ENCODE peak calls at places on chromosomes 13 and 19, in nine cellular contexts. B is WTC11; J is lower lobe of right lung; C is thoracic aorta; N is NCI-H2029; W is GM23338; L is HepG2; F is stimulated activated CD4-positive, alpha-beta T cell treated with anti-CD3 and anti-CD28 coated beads, Interleukin-2, amount 100 ng/mL, for 48 hours; K is activated effector memory CD4-positive, alpha-beta T cell treated with Interleukin-2 at 50 U/mL for 16 hours. A is an unnamed sample.

GRCh38 chr19:13401388-13401787 is 104.9 kb downstream of the CACNA1A start:
- DNase-seq in N (peak), F (no peak), J (no peak), L (peak), B (no peak), K (no peak), C (no peak), W (peak), A (peak)

GRCh38 chr13:34011552-34012085 is 193.7 kb downstream of the RFC3 start:
- DNase-seq in B (no peak), N (no peak), W (no peak), L (peak), J (no peak), K (no peak), C (no peak), F (no peak), A (no peak)

GRCh38 chr19:29528350-29528945 is 2.7 kb downstream of the VSTM2B start:
- DNase-seq in F (peak), B (peak), W (peak), C (no peak), J (no peak), L (peak), N (no peak), K (peak), A (no peak)

GRCh38 chr13:112857914-112858490 is 111.0 kb upstream of the MCF2L start:
- DNase-seq in J (no peak), N (no peak), B (no peak), F (no peak), W (no peak), C (no peak), K (no peak), L (no peak), A (no peak)

GRCh38 chr13:99723847-99724246 is 222.6 kb downstream of the TM9SF2 start:
- DNase-seq in J (no peak), F (no peak), K (no peak), L (no peak), N (no peak), W (no peak), C (no peak), B (no peak), A (no peak)

GRCh38 chr13:51900471-51900870 is 38.7 kb downstream of the CCDC70 start:
- DNase-seq in B (no peak), F (no peak), N (no peak), C (no peak), J (no peak), K (no peak), W (no peak), L (no peak), A (no peak)

GRCh38 chr19:43755256-43755801 is 567 bp upstream of the SMG9 start:
- DNase-seq in W (peak), F (peak), J (peak), L (no peak), K (peak), C (no peak), N (peak), B (peak), A (peak)

GRCh38 chr19:5340637-5341447 is at the start of gene PTPRS:
- DNase-seq in L (peak), W (peak), J (peak), K (peak), B (peak), C (no peak), N (peak), F (peak), A (peak)

GRCh38 chr13:99686944-99687382 is 185.7 kb downstream of the TM9SF2 start:
- DNase-seq in K (no peak), C (no peak), N (no peak), W (peak), L (no peak), B (peak), F (no peak), J (no peak), A (no peak)

GRCh38 chr13:52846567-52847321 is 1.7 kb downstream of the PCDH8 start:
- DNase-seq in L (no peak), J (peak), K (no peak), N (no peak), F (no peak), C (no peak), B (peak), W (peak), A (no peak)

GRCh38 chr13:35210234-35210633 is 266.3 kb downstream of the MAB21L1 start:
- DNase-seq in F (no peak), W (no peak), B (no peak), N (no peak), K (no peak), C (no peak), L (no peak), J (no peak), A (peak)

GRCh38 chr13:45875951-45876350 is 24.4 kb upstream of the SIAH3 start:
- DNase-seq in L (no peak), C (no peak), B (no peak), N (no peak), K (no peak), W (no peak), F (no peak), J (no peak), A (peak)

GRCh38 chr19:38004100-38004504 is 97.1 kb downstream of the SIPA1L3 start:
- DNase-seq in N (no peak), L (no peak), C (no peak), K (no peak), W (no peak), B (no peak), J (no peak), F (no peak), A (no peak)

GRCh38 chr13:95185311-95185710 is 115.9 kb downstream of the ABCC4 start:
- DNase-seq in B (no peak), W (no peak), J (no peak), K (no peak), F (no peak), C (no peak), N (no peak), L (no peak), A (peak)

GRCh38 chr19:2702170-2703076 is at the start of gene GNG7:
- DNase-seq in F (peak), C (peak), J (peak), L (peak), K (peak), N (peak), B (peak), W (peak), A (peak)

GRCh38 chr19:16382775-16383543 is 58.3 kb downstream of the KLF2 start:
- DNase-seq in F (peak), J (peak), B (peak), L (peak), C (peak), K (peak), N (peak), W (peak), A (peak)

GRCh38 chr19:58395220-58395978 is at the start of gene RNF225:
- DNase-seq in J (no peak), C (no peak), B (peak), F (no peak), W (peak), L (no peak), K (no peak), N (no peak), A (no peak)

GRCh38 chr13:44843403-44843802 is 145.9 kb downstream of the NUFIP1 start:
- DNase-seq in J (no peak), W (no peak), B (no peak), C (no peak), N (no peak), F (no peak), L (no peak), K (no peak), A (no peak)

GRCh38 chr19:18848860-18849661 is 17.3 kb downstream of the UPF1 start:
- DNase-seq in N (no peak), W (no peak), J (peak), C (peak), F (peak), L (no peak), B (no peak), K (no peak), A (no peak)

GRCh38 chr13:42477588-42478190 is 96.3 kb upstream of the TNFSF11 start:
- DNase-seq in N (no peak), L (no peak), K (no peak), W (no peak), C (no peak), F (no peak), J (no peak), B (no peak), A (peak)

GRCh38 chr19:3986260-3987041 is 1.2 kb upstream of the EEF2 start:
- DNase-seq in F (no peak), B (peak), N (peak), W (peak), K (peak), L (peak), J (no peak), C (no peak), A (peak)

GRCh38 chr13:24267801-24268200 is 41.6 kb upstream of the C1QTNF9 start:
- DNase-seq in F (no peak), B (no peak), J (no peak), C (no peak), N (no peak), W (no peak), L (no peak), K (no peak), A (no peak)

GRCh38 chr13:110250258-110250891 is 56.6 kb downstream of the COL4A1 start:
- DNase-seq in N (no peak), L (no peak), K (no peak), W (no peak), F (no peak), C (no peak), B (no peak), J (no peak), A (peak)

GRCh38 chr13:30341815-30342570 is 34.6 kb upstream of the KATNAL1 start:
- DNase-seq in B (no peak), N (no peak), K (no peak), C (peak), J (peak), W (no peak), F (no peak), L (no peak), A (peak)

GRCh38 chr13:41601718-41602445 is 144.5 kb downstream of the RGCC start:
- DNase-seq in L (no peak), F (no peak), N (no peak), C (no peak), J (no peak), K (no peak), B (no peak), W (no peak), A (no peak)

GRCh38 chr19:34963531-34964406 is at the start of gene ZNF792:
- DNase-seq in F (peak), L (peak), J (peak), K (peak), N (peak), W (peak), B (peak), C (no peak), A (peak)

GRCh38 chr19:802497-802887 is 5.2 kb downstream of the PTBP1 start:
- DNase-seq in B (no peak), N (peak), W (peak), C (no peak), L (no peak), K (no peak), J (no peak), F (no peak), A (no peak)